ENCODE peak calls at places on chromosomes 5 and 9, in five cellular contexts. Q is transverse colon, F is Panc1, A is spleen, N is sigmoid colon. C is an unnamed sample.

GRCh38 chr5:88142801-88143692 is 125.6 kb downstream of the TMEM161B start:
- DNase-seq in Q (peak; percentile 21), F (no peak), A (no peak), N (peak; percentile 86), C (no peak)

GRCh38 chr5:5633579-5633978 is 211.1 kb downstream of the ICE1 start:
- DNase-seq in Q (no peak), F (no peak), A (no peak), N (no peak), C (no peak)

GRCh38 chr5:61409568-61409967 is 77.5 kb downstream of the ZSWIM6 start:
- DNase-seq in Q (no peak), F (no peak), A (no peak), N (no peak), C (no peak)

GRCh38 chr9:111622626-111623025 is 8.5 kb upstream of the DNAJC25 start:
- DNase-seq in Q (no peak), F (no peak), A (no peak), N (no peak), C (peak; percentile 54)

GRCh38 chr5:53360811-53361210 is 119.6 kb upstream of the FST start:
- DNase-seq in Q (no peak), F (no peak), A (no peak), N (no peak), C (no peak)

GRCh38 chr5:12691330-12691729 is 787.1 kb upstream of the CTNND2 start:
- DNase-seq in Q (no peak), F (no peak), A (no peak), N (no peak), C (no peak)

GRCh38 chr5:14174235-14174636 is 31.1 kb downstream of the TRIO start:
- DNase-seq in Q (no peak), F (no peak), A (no peak), N (no peak), C (no peak)

GRCh38 chr5:180647941-180648500 is 1.4 kb downstream of the FLT4 start:
- DNase-seq in Q (no peak), F (no peak), A (no peak), N (no peak), C (no peak)

GRCh38 chr5:14039063-14039462 is 94.6 kb upstream of the DNAH5 start:
- DNase-seq in Q (no peak), F (peak; percentile 78), A (no peak), N (no peak), C (no peak)

GRCh38 chr5:68406344-68406743 is 190.8 kb downstream of the PIK3R1 start:
- DNase-seq in Q (no peak), F (no peak), A (no peak), N (no peak), C (no peak)

GRCh38 chr5:43772601-43773031 is 169.6 kb downstream of the NNT start:
- DNase-seq in Q (no peak), F (no peak), A (no peak), N (no peak), C (no peak)

GRCh38 chr9:116837038-116837998 is 150.2 kb downstream of the TRIM32 start:
- DNase-seq in Q (no peak), F (no peak), A (no peak), N (no peak), C (no peak)

GRCh38 chr9:122619996-122620395 is 5.5 kb downstream of the OR1Q1 start:
- DNase-seq in Q (no peak), F (no peak), A (no peak), N (no peak), C (no peak)

GRCh38 chr5:170216262-170216864 is 16.4 kb upstream of the C5orf58 start:
- DNase-seq in Q (no peak), F (peak; percentile 41), A (no peak), N (no peak), C (no peak)

GRCh38 chr9:1373445-1373844 is 323.3 kb downstream of the DMRT2 start:
- DNase-seq in Q (no peak), F (no peak), A (no peak), N (no peak), C (no peak)

GRCh38 chr9:78296208-78296892 is 575 bp upstream of the PSAT1 start:
- DNase-seq in Q (peak; percentile 20), F (no peak), A (peak; percentile 82), N (peak; percentile 71), C (peak; percentile 75)

GRCh38 chr9:16001856-16002255 is 449.0 kb downstream of the CCDC171 start:
- DNase-seq in Q (no peak), F (no peak), A (no peak), N (no peak), C (no peak)

GRCh38 chr5:20514145-20514544 is 526.1 kb upstream of the CDH18 start:
- DNase-seq in Q (no peak), F (no peak), A (no peak), N (no peak), C (no peak)

GRCh38 chr5:6143523-6143922 is 234.8 kb downstream of the MED10 start:
- DNase-seq in Q (no peak), F (no peak), A (no peak), N (no peak), C (no peak)

GRCh38 chr5:146306838-146307237 is 31.8 kb upstream of the POU4F3 start:
- DNase-seq in Q (no peak), F (no peak), A (no peak), N (no peak), C (no peak)

GRCh38 chr5:71786337-71787060 is 67.4 kb downstream of the CARTPT start:
- DNase-seq in Q (no peak), F (no peak), A (no peak), N (no peak), C (no peak)

GRCh38 chr5:61313960-61314681 is 17.9 kb upstream of the ZSWIM6 start:
- DNase-seq in Q (no peak), F (peak; percentile 98), A (no peak), N (no peak), C (no peak)

GRCh38 chr5:67166460-67166871 is 30.1 kb downstream of the CD180 start:
- DNase-seq in Q (peak; percentile 70), F (no peak), A (peak; percentile 92), N (peak; percentile 70), C (peak; percentile 63)

GRCh38 chr9:118162711-118163110 is 458.5 kb downstream of the TLR4 start:
- DNase-seq in Q (no peak), F (no peak), A (no peak), N (no peak), C (no peak)

GRCh38 chr5:178285399-178286225 is 53.0 kb upstream of the PHYKPL start:
- DNase-seq in Q (no peak), F (no peak), A (peak; percentile 55), N (peak; percentile 46), C (no peak)

GRCh38 chr5:61069150-61069549 is 93.1 kb downstream of the SMIM15 start:
- DNase-seq in Q (no peak), F (no peak), A (no peak), N (no peak), C (no peak)

GRCh38 chr5:124883686-124884085 is 137.2 kb upstream of the ZNF608 start:
- DNase-seq in Q (no peak), F (no peak), A (no peak), N (no peak), C (no peak)

GRCh38 chr9:114282926-114283325 is 40.0 kb upstream of the ORM1 start:
- DNase-seq in Q (no peak), F (no peak), A (peak; percentile 3), N (peak; percentile 39), C (no peak)

GRCh38 chr9:113530942-113531341 is 67.4 kb downstream of the RGS3 start:
- DNase-seq in Q (no peak), F (no peak), A (no peak), N (peak; percentile 17), C (no peak)

GRCh38 chr9:108439967-108440366 is 415.8 kb downstream of the ACTL7B start:
- DNase-seq in Q (no peak), F (no peak), A (no peak), N (no peak), C (no peak)

GRCh38 chr5:19240150-19240549 is 747.9 kb downstream of the CDH18 start:
- DNase-seq in Q (no peak), F (no peak), A (no peak), N (no peak), C (no peak)

GRCh38 chr9:14343948-14344547 is 30.1 kb upstream of the NFIB start:
- DNase-seq in Q (no peak), F (no peak), A (no peak), N (no peak), C (no peak)

GRCh38 chr9:101486693-101487442 is 46.8 kb upstream of the RNF20 start:
- DNase-seq in Q (peak; percentile 68), F (no peak), A (peak; percentile 74), N (peak; percentile 67), C (peak; percentile 70)

GRCh38 chr5:56649569-56649968 is 165.8 kb upstream of the MAP3K1 start:
- DNase-seq in Q (no peak), F (no peak), A (no peak), N (no peak), C (no peak)

DNA sequence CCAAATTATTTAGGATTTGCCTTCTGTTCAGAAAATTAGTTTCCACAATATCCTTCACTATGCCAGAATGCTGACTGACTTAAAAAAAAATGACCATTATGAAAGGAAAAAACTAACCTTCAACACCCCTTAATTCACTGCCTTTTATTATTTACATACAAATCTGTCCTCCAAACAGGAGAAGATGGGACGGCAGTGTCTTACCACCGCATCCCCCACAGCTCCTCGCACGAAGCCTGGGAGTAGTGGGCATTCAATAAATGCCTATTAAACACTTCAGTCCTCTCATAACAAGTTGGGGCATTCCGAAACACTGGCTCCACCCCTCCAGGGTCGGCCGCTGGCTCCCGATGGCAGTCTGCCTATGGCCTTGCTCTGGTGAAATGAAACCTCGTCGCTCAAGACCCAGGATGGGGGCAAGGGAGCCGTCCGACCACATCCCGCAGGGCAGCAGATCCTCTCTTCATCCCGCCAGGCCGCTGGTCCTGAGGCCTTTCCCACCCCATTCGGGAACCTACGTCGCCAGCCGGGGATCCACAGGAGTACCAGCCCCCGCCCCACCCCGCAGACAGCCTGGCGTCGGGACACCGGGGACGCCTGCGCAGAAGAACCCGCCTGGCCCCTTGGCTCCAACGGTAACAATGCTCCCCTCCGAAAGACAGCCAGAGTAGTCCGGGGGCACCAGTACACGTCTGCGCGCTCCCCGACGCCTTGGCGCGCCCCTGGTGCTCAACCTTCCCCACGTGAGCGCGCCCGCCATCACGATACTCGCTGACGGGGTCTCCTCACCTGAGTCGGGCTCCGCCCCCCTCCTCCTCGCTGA is 613 bp downstream of the ZBTB5 start:
- DNase-seq in Q (peak; percentile 82), F (peak; percentile 48), A (peak; percentile 96), N (peak; percentile 91), C (peak; percentile 72)
- TF ChIP-seq POLR2AphosphoS5 in Q (no peak), F (no peak), A (peak; percentile 39), N (peak; percentile 32), C (no peak)

GRCh38 chr5:95261369-95262175 is 23.3 kb downstream of the MCTP1 start:
- DNase-seq in Q (no peak), F (peak; percentile 48), A (no peak), N (no peak), C (no peak)
- TF ChIP-seq CTCF in Q (no peak), F (peak; percentile 73), A (no peak), N (no peak), C (no peak)

GRCh38 chr9:134847138-134847537 is 33.5 kb upstream of the FCN2 start:
- DNase-seq in Q (no peak), F (no peak), A (no peak), N (no peak), C (no peak)
- H3K4me1 ChIP-seq in Q (no peaks in the 10 kb centered on the region), F (no peaks in the 10 kb centered on the region), A (peaks cover 5% of the 10 kb centered on the region), N (no peaks in the 10 kb centered on the region), C (no peaks in the 10 kb centered on the region)

DNA sequence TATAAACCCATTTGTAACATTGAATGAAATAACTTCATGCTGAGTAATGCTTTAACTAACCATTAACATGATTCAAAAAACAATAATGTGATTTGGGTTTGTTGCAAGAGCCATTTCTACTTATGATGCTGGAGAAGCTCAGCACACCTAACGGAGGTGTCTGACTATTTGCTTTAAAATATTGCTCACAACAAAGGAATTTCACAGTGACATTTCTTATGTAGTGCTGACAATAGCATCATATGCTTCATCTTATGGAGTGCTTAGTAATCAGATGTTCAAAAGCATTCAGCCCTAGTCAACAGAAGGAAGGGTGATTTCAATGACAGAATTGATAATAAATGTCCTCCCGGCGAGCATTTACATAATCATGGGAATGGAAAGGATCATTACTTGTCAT is 1003.3 kb upstream of the COX7C start:
- DNase-seq in Q (no peak), F (no peak), A (no peak), N (no peak), C (no peak)
- TF ChIP-seq POLR2AphosphoS5 in Q (no peak), F (no peak), A (no peak), N (no peak), C (no peak)